ENCODE peak calls at places on chromosomes 11 and 22, in ten cellular contexts. S is stimulated activated CD4-positive, alpha-beta T cell treated with anti-CD3 and anti-CD28 coated beads, Interleukin-1b, Interleukin-23, amount 100 ng/mL, for 24 hours; R is substantia nigra; L is activated T-helper 1 cell treated with anti-CD3 and anti-CD28 coated beads, Interleukin-12 subunit alpha, Interleukin-12 subunit beta, Interleukin-2, Interleukin-4 antibody, amounts not matched to agents 30 ng/mL and 10 ng/mL and 1 ng/mL, durations not matched to agents 14 hours and 24 hours and 36 hours; X is tibial nerve; E is fibroblast of mammary gland; M is activated CD8-positive, alpha-beta memory T cell treated with anti-CD3 and anti-CD28 coated beads, Interleukin-2, amount 50 U/mL, for 48 hours; P is stomach; Y is EL; N is HT1080. W is an unnamed sample.

GRCh38 chr11:120564573-120565301 is 53.2 kb downstream of the GRIK4 start:
- DNase-seq in S (no peak), E (peak), X (no peak), L (no peak), P (no peak), Y (peak), M (peak), R (peak), N (no peak), W (no peak)

GRCh38 chr22:45709866-45710265 is 38.2 kb downstream of the ATXN10 start:
- DNase-seq in S (no peak), P (no peak), X (no peak), R (no peak), E (peak), N (peak), Y (peak), L (no peak), M (no peak), W (no peak)

GRCh38 chr11:60847281-60847680 is 5.4 kb downstream of the CCDC86 start:
- DNase-seq in M (no peak), E (peak), S (no peak), X (no peak), N (no peak), P (no peak), L (no peak), Y (no peak), R (no peak), W (no peak)

GRCh38 chr11:27398413-27398780 is 35.4 kb upstream of the CCDC34 start:
- DNase-seq in L (no peak), S (no peak), E (no peak), P (no peak), Y (no peak), R (no peak), N (no peak), M (no peak), X (no peak), W (no peak)

GRCh38 chr11:72641900-72642814 is 32.1 kb downstream of the PDE2A start:
- DNase-seq in N (no peak), P (peak), R (no peak), M (peak), Y (peak), X (no peak), E (no peak), L (no peak), S (no peak), W (no peak)

GRCh38 chr11:13114566-13115465 is 105.7 kb downstream of the RASSF10 start:
- DNase-seq in N (no peak), Y (peak), P (peak), E (no peak), M (no peak), S (no peak), L (no peak), R (no peak), X (no peak), W (peak)

GRCh38 chr11:27234961-27235360 is 128.1 kb downstream of the CCDC34 start:
- DNase-seq in Y (no peak), M (no peak), R (no peak), E (no peak), N (no peak), X (no peak), L (no peak), P (no peak), S (no peak), W (no peak)

GRCh38 chr11:117535201-117535869 is 207.7 kb downstream of the CEP164 start:
- DNase-seq in E (no peak), L (no peak), R (peak), P (peak), Y (no peak), X (peak), N (no peak), S (no peak), M (no peak), W (no peak)

GRCh38 chr11:66136752-66137123 is 66.7 kb downstream of the PACS1 start:
- DNase-seq in R (no peak), L (no peak), X (no peak), S (no peak), M (no peak), Y (peak), E (peak), P (no peak), N (no peak), W (no peak)

GRCh38 chr11:72954860-72955259 is 140.6 kb downstream of the ATG16L2 start:
- DNase-seq in M (no peak), X (no peak), R (no peak), S (no peak), Y (no peak), N (no peak), L (no peak), P (no peak), E (no peak), W (no peak)

GRCh38 chr11:18490736-18491485 is 35.3 kb downstream of the LDHAL6A start:
- DNase-seq in M (no peak), L (no peak), R (no peak), P (no peak), N (no peak), X (no peak), E (no peak), Y (no peak), S (no peak), W (no peak)

GRCh38 chr11:117045196-117045595 is 53.0 kb downstream of the SIK3 start:
- DNase-seq in X (no peak), M (no peak), N (no peak), Y (peak), L (no peak), R (no peak), P (no peak), S (no peak), E (peak), W (no peak)

GRCh38 chr11:45794169-45794568 is 10.8 kb upstream of the SLC35C1 start:
- DNase-seq in E (no peak), L (no peak), Y (no peak), R (no peak), P (peak), S (no peak), X (no peak), M (no peak), N (no peak), W (peak)

GRCh38 chr11:41245704-41246398 is 213.6 kb downstream of the LRRC4C start:
- DNase-seq in P (no peak), N (no peak), S (no peak), R (no peak), X (no peak), M (no peak), Y (no peak), L (no peak), E (no peak), W (no peak)

GRCh38 chr22:25492950-25493790 is 71.3 kb upstream of the GRK3 start:
- DNase-seq in R (no peak), L (no peak), X (no peak), M (no peak), Y (no peak), N (no peak), P (no peak), E (no peak), S (no peak), W (peak)

GRCh38 chr11:48044577-48044976 is 64.2 kb downstream of the PTPRJ start:
- DNase-seq in P (no peak), E (no peak), Y (no peak), N (no peak), S (no peak), R (no peak), M (no peak), X (peak), L (no peak), W (no peak)

GRCh38 chr22:40853961-40854360 is 2.5 kb downstream of the ST13 start:
- DNase-seq in S (no peak), R (no peak), L (no peak), E (peak), P (no peak), X (no peak), N (no peak), Y (peak), M (no peak), W (no peak)

GRCh38 chr11:130511765-130512164 is 63.3 kb downstream of the ADAMTS15 start:
- DNase-seq in X (no peak), N (peak), S (no peak), M (no peak), Y (no peak), R (no peak), L (no peak), E (peak), P (no peak), W (no peak)

GRCh38 chr11:79466411-79466810 is 25.6 kb upstream of the TENM4 start:
- DNase-seq in Y (peak), X (no peak), P (no peak), M (no peak), L (no peak), N (peak), E (peak), R (no peak), S (no peak), W (no peak)

GRCh38 chr22:19122752-19123492 is 710 bp upstream of the DGCR2 start:
- DNase-seq in Y (peak), M (no peak), L (no peak), S (no peak), P (peak), X (peak), N (no peak), E (no peak), R (no peak), W (no peak)

GRCh38 chr11:134126197-134126822 is 57.4 kb downstream of the JAM3 start:
- DNase-seq in X (no peak), M (no peak), L (no peak), E (peak), P (no peak), S (no peak), N (peak), R (peak), Y (peak), W (no peak)

GRCh38 chr22:39245130-39246039 is 603 bp upstream of the PDGFB start:
- DNase-seq in N (no peak), L (no peak), M (no peak), Y (no peak), R (no peak), P (no peak), E (no peak), S (no peak), X (no peak), W (no peak)

GRCh38 chr11:113411536-113411935 is 24.0 kb downstream of the ANKK1 start:
- DNase-seq in L (no peak), Y (no peak), N (no peak), E (no peak), P (no peak), X (no peak), M (no peak), S (no peak), R (no peak), W (no peak)

GRCh38 chr11:40388097-40388818 is 1071.2 kb downstream of the LRRC4C start:
- DNase-seq in X (no peak), N (peak), P (no peak), E (peak), M (no peak), L (no peak), Y (peak), R (no peak), S (no peak), W (no peak)

GRCh38 chr11:6481924-6482275 is 599 bp downstream of the TIMM10B start:
- DNase-seq in X (no peak), M (no peak), L (no peak), P (no peak), Y (peak), S (no peak), R (no peak), N (no peak), E (no peak), W (no peak)

GRCh38 chr11:124240621-124241397 is at the start of gene OR8G1:
- DNase-seq in X (no peak), P (no peak), S (no peak), R (no peak), N (no peak), E (no peak), L (no peak), M (no peak), Y (no peak), W (no peak)

GRCh38 chr11:10410106-10410843 is 44.8 kb upstream of the AMPD3 start:
- DNase-seq in X (no peak), S (no peak), M (no peak), N (no peak), Y (no peak), P (no peak), L (no peak), R (no peak), E (no peak), W (no peak)

GRCh38 chr22:47061226-47061625 is 298.8 kb downstream of the TBC1D22A start:
- DNase-seq in N (no peak), M (no peak), Y (no peak), L (no peak), X (no peak), R (no peak), S (no peak), E (no peak), P (no peak), W (no peak)

GRCh38 chr11:105168457-105168856 is 28.9 kb upstream of the CARD18 start:
- DNase-seq in M (no peak), R (no peak), E (peak), P (no peak), L (no peak), S (no peak), Y (peak), X (no peak), N (peak), W (no peak)

GRCh38 chr11:33835143-33835878 is 56.6 kb downstream of the LMO2 start:
- DNase-seq in R (no peak), X (peak), E (peak), L (no peak), M (no peak), N (peak), P (no peak), S (no peak), Y (peak), W (no peak)

GRCh38 chr11:102320679-102321078 is 3.4 kb downstream of the BIRC3 start:
- DNase-seq in M (no peak), S (no peak), Y (no peak), R (no peak), N (no peak), L (no peak), E (no peak), X (no peak), P (no peak), W (no peak)

GRCh38 chr11:124763156-124763947 is 1.3 kb upstream of the ESAM start:
- DNase-seq in N (peak), E (peak), L (peak), M (peak), Y (peak), S (peak), X (peak), P (peak), R (peak), W (peak)

GRCh38 chr22:46312056-46312455 is 15.4 kb downstream of the GTSE1 start:
- DNase-seq in M (no peak), P (no peak), N (no peak), S (no peak), L (no peak), R (no peak), Y (no peak), X (no peak), E (no peak), W (no peak)

GRCh38 chr22:24087071-24087795 is 76.1 kb downstream of the CABIN1 start:
- DNase-seq in R (no peak), X (no peak), E (no peak), M (peak), Y (peak), P (no peak), L (no peak), S (no peak), N (no peak), W (no peak)

GRCh38 chr11:57277845-57278720 is 41.0 kb upstream of the APLNR start:
- DNase-seq in E (peak), L (no peak), N (peak), X (peak), P (peak), Y (peak), M (peak), S (peak), R (peak), W (no peak)

GRCh38 chr22:38271927-38272372 is 860 bp downstream of the TMEM184B start:
- DNase-seq in E (no peak), S (no peak), R (no peak), X (no peak), Y (no peak), M (no peak), L (no peak), N (no peak), P (peak), W (peak)

GRCh38 chr11:19903620-19904069 is 191.0 kb downstream of the NAV2 start:
- DNase-seq in X (peak), E (peak), M (peak), N (peak), Y (peak), L (no peak), P (peak), S (peak), R (peak), W (peak)

W was measured in NCI-H2081 treated with DMSO at 0.1 percent for 48 hours.